ENCODE peak calls at places on chromosome 13, in six cellular contexts. T is NB4, I is AG10803, A is PC-9, N is lung, J is mucosa of descending colon. S is an unnamed sample.

GRCh38 chr13:96216543-96216942 is 126.6 kb downstream of the HS6ST3 start:
- DNase-seq in T (no peak), I (no peak), A (no peak), N (no peak), J (no peak), S (no peak)

GRCh38 chr13:76307157-76307556 is 579.0 kb downstream of the KCTD12 start:
- DNase-seq in T (no peak), I (no peak), A (no peak), N (no peak), J (no peak), S (no peak)

GRCh38 chr13:29578300-29579048 is 17.0 kb downstream of the SLC7A1 start:
- DNase-seq in T (no peak), I (peak), A (no peak), N (no peak), J (no peak), S (no peak)

GRCh38 chr13:109737606-109738005 is 48.8 kb downstream of the IRS2 start:
- DNase-seq in T (no peak), I (peak), A (peak), N (no peak), J (no peak), S (peak)

GRCh38 chr13:97921146-97921776 is 32.2 kb upstream of the IPO5 start:
- DNase-seq in T (no peak), I (peak), A (no peak), N (no peak), J (no peak), S (peak)

GRCh38 chr13:105442941-105443340 is 1092.5 kb downstream of the EFNB2 start:
- DNase-seq in T (no peak), I (peak), A (peak), N (no peak), J (no peak), S (peak)

GRCh38 chr13:114325729-114326128 is 11.4 kb downstream of the CHAMP1 start:
- DNase-seq in T (peak), I (no peak), A (no peak), N (no peak), J (no peak), S (no peak)

GRCh38 chr13:98586400-98587144 is 9.7 kb upstream of the STK24 start:
- DNase-seq in T (no peak), I (no peak), A (no peak), N (no peak), J (no peak), S (no peak)

GRCh38 chr13:32969516-32969941 is 46.7 kb upstream of the KL start:
- DNase-seq in T (no peak), I (peak), A (no peak), N (no peak), J (peak), S (peak)

GRCh38 chr13:77832339-77833100 is 86.1 kb downstream of the EDNRB start:
- DNase-seq in T (peak), I (peak), A (no peak), N (no peak), J (no peak), S (peak)

GRCh38 chr13:111533900-111534645 is 213.6 kb downstream of the TEX29 start:
- DNase-seq in T (no peak), I (no peak), A (no peak), N (no peak), J (no peak), S (no peak)

GRCh38 chr13:25375727-25376358 is 4.1 kb downstream of the ATP8A2 start:
- DNase-seq in T (peak), I (peak), A (peak), N (peak), J (peak), S (peak)

GRCh38 chr13:19069684-19070397 is 111.8 kb downstream of the TUBA3C start:
- DNase-seq in T (no peak), I (no peak), A (no peak), N (peak), J (no peak), S (no peak)

GRCh38 chr13:29561918-29562317 is 33.6 kb downstream of the SLC7A1 start:
- DNase-seq in T (no peak), I (no peak), A (no peak), N (no peak), J (no peak), S (no peak)

DNA sequence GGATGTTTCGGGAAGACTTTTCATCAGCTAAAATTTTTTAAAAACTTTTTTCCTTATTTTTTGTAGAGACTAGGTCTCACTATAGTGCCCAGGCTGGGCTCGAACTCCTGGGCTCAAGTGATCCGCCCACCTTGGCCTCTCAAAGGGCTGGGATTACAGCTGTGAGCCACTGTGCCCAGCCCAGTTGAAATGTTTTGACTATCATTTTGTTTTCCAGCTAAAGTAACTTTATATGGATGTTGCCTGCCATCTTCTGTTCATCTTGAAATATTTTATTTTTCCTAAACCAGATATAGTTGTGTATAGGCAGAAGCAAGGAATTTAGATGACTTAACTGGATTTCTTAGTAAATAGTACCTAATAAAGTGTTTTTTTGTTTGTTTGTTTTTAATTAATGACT is 7.0 kb downstream of the CAB39L start:
- DNase-seq in T (no peak), I (peak), A (no peak), N (no peak), J (peak), S (peak)
- TF ChIP-seq CTCF in T (no peak), I (peak), A (peak), N (no peak), J (no peak), S (peak)

DNA sequence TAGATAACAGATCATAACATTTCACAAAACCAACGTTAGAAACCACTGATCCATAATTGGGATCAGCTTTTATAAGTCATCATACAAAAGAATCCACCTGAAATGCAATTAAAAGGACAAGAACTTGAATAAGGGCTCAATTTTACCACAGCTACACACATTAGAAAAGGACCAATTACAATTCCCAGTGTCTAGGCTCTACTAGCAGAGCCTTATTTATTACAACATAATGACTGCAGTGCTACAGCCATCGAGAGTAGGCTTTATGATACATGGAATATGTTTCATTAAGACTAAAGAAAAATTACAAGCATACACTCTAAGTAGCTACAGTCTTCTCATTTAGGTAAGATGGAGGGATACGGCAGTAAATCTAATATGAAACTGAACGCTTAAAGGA is 2.9 kb downstream of the RBM26 start:
- DNase-seq in T (no peak), I (no peak), A (no peak), N (no peak), J (no peak), S (no peak)
- H3K4me3 ChIP-seq in T (peak), I (no peak), A (peak), N (no peak), J (no peak), S (no peak)

DNA sequence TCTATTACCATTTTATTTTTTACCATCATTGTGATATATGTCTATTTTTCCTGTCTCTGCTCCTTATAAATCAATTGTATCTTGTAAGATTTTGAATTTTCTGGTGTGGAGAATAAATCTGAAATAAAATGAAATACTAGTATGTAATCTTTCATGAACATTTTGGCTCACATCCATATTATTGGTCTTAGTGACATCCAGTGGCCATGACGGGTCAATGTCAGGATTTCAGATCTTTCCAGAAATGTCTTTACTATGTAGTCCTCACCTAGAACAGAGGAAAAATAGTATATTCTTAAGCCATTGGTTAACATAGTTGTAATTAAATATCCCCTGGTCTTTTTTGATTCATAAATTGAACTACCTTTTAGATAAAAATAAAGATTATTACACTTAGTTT is 109.8 kb upstream of the GPC6 start:
- DNase-seq in T (peak), I (no peak), A (no peak), N (no peak), J (no peak), S (no peak)
- TF ChIP-seq CTCF in T (no peak), I (no peak), A (peak), N (no peak), J (no peak), S (no peak)

GRCh38 chr13:73765651-73766384 is 368.4 kb downstream of the KLF12 start:
- DNase-seq in T (no peak), I (peak), A (no peak), N (peak), J (peak), S (peak)
- H3K4me3 ChIP-seq in T (no peak), I (no peak), A (no peak), N (no peak), J (no peak), S (no peak)

DNA sequence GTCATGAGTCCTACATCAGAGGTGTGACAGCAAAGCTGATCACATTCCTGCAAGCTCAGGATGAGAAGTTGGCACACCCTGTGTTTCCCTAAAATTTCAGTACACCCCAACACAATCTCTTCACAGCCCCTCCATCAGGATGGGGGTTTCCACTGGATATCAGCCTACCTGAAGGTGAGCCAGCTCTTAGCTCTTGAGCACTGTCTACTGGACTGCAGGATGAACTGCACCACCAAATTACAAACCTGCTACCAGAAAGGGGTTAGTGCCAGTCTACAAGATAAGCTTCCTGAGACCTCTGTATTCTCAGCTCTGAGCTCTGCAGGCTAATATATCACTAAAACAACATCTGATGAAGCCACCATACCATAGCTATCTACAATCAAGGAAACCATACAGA is 1616.2 kb upstream of the SPRY2 start:
- DNase-seq in T (peak), I (no peak), A (no peak), N (no peak), J (no peak), S (no peak)
- TF ChIP-seq CTCF in T (peak), I (no peak), A (peak), N (no peak), J (no peak), S (no peak)

GRCh38 chr13:41488124-41488523 is 30.8 kb downstream of the RGCC start:
- DNase-seq in T (no peak), I (no peak), A (no peak), N (no peak), J (no peak), S (no peak)
- H3K4me3 ChIP-seq in T (no peak), I (no peak), A (no peak), N (no peak), J (no peak), S (no peak)

GRCh38 chr13:26985285-26985878 is 186.2 kb downstream of the USP12 start:
- DNase-seq in T (peak), I (peak), A (peak), N (peak), J (peak), S (peak)
- TF ChIP-seq CTCF in T (peak), I (peak), A (peak), N (peak), J (peak), S (peak)

GRCh38 chr13:94901070-94901469 is 188.7 kb upstream of the SOX21 start:
- DNase-seq in T (no peak), I (no peak), A (no peak), N (no peak), J (no peak), S (peak)

GRCh38 chr13:94906605-94907004 is 194.3 kb upstream of the SOX21 start:
- DNase-seq in T (no peak), I (no peak), A (no peak), N (no peak), J (no peak), S (no peak)

GRCh38 chr13:94902722-94903407 is 190.5 kb upstream of the SOX21 start:
- DNase-seq in T (no peak), I (no peak), A (no peak), N (no peak), J (no peak), S (no peak)
- H3K4me3 ChIP-seq in T (no peak), I (no peak), A (no peak), N (no peak), J (no peak), S (no peak)